ENCODE peak calls at places on chromosomes 4 and X, in eight cellular contexts. C is lower leg skin, U is heart right ventricle, Y is fibroblast of lung, F is fibroblast of mammary gland, N is astrocyte of the spinal cord, R is cardiac fibroblast, Q is BJ. K is an unnamed sample.

GRCh38 chrX:135086197-135086854 is 34.0 kb downstream of the ETDB start:
- DNase-seq in C (peak; percentile 22), R (peak; percentile 75), Q (no peak), U (peak; percentile 16), N (peak; percentile 56), F (peak; percentile 71), Y (peak; percentile 70), K (peak; percentile 23)

GRCh38 chr4:152640058-152640921 is 39.5 kb downstream of the TMEM154 start:
- DNase-seq in C (no peak), N (peak; percentile 43), R (peak; percentile 41), F (peak; percentile 36), Q (no peak), U (no peak), Y (peak; percentile 51), K (no peak)

GRCh38 chr4:54586343-54586953 is 71.3 kb upstream of the KIT start:
- DNase-seq in N (peak; percentile 72), U (no peak), Y (peak; percentile 28), Q (peak; percentile 77), R (peak; percentile 7), C (no peak), F (peak; percentile 36), K (peak; percentile 3)

GRCh38 chr4:38815879-38816782 is 11.5 kb upstream of the TLR1 start:
- DNase-seq in Q (no peak), C (no peak), F (peak; percentile 20), U (no peak), N (no peak), R (no peak), Y (peak; percentile 35), K (no peak)

GRCh38 chr4:181685461-181685860 is 557.7 kb upstream of the TENM3 start:
- DNase-seq in R (peak; percentile 27), N (peak; percentile 63), Y (peak; percentile 56), F (peak; percentile 84), U (no peak), Q (no peak), C (no peak), K (no peak)

GRCh38 chrX:151680805-151681204 is 14.5 kb upstream of the PRRG3 start:
- DNase-seq in Q (no peak), U (no peak), Y (peak; percentile 2), N (peak; percentile 3), C (no peak), F (peak; percentile 43), R (peak; percentile 7), K (no peak)

GRCh38 chr4:4759883-4760282 is 99.6 kb upstream of the MSX1 start:
- DNase-seq in Y (no peak), F (no peak), Q (no peak), C (no peak), U (no peak), R (no peak), N (no peak), K (no peak)

GRCh38 chr4:15131551-15131950 is 129.3 kb downstream of the CPEB2 start:
- DNase-seq in C (peak; percentile 23), Q (no peak), F (no peak), N (no peak), Y (no peak), R (no peak), U (no peak), K (no peak)

GRCh38 chrX:109818921-109819320 is 85.9 kb upstream of the ACSL4 start:
- DNase-seq in C (no peak), Y (peak; percentile 11), R (no peak), U (no peak), F (no peak), N (no peak), Q (no peak), K (no peak)

GRCh38 chr4:57342406-57342805 is 232.2 kb upstream of the IGFBP7 start:
- DNase-seq in C (no peak), U (no peak), R (peak; percentile 16), Q (no peak), F (peak; percentile 26), N (peak; percentile 34), Y (no peak), K (no peak)

GRCh38 chr4:109296545-109296944 is 5.9 kb downstream of the COL25A1 start:
- DNase-seq in C (no peak), U (no peak), F (no peak), Q (no peak), N (peak; percentile 8), R (no peak), Y (no peak), K (no peak)

GRCh38 chr4:69896530-69897116 is 34.2 kb upstream of the CSN1S1 start:
- DNase-seq in C (no peak), R (peak; percentile 46), U (no peak), F (peak; percentile 26), Y (peak; percentile 62), N (peak; percentile 20), Q (no peak), K (no peak)

GRCh38 chr4:121139533-121140222 is 24.4 kb downstream of the TNIP3 start:
- DNase-seq in U (no peak), Y (peak; percentile 44), Q (peak; percentile 55), F (peak; percentile 55), N (peak; percentile 85), R (peak; percentile 40), C (no peak), K (peak; percentile 44)

GRCh38 chr4:704198-704891 is 1.3 kb upstream of the PCGF3 start:
- DNase-seq in F (no peak), Y (no peak), R (no peak), Q (no peak), N (no peak), U (no peak), C (no peak), K (no peak)

GRCh38 chr4:165199722-165200121 is 7.6 kb upstream of the KLHL2 start:
- DNase-seq in Q (no peak), Y (no peak), R (no peak), N (peak; percentile 68), F (no peak), U (no peak), C (no peak), K (no peak)

GRCh38 chr4:74715731-74716435 is 78.4 kb downstream of the BTC start:
- DNase-seq in U (no peak), F (no peak), N (no peak), R (no peak), Q (no peak), C (no peak), Y (no peak), K (no peak)

GRCh38 chr4:168694669-168695068 is 197.8 kb downstream of the PALLD start:
- DNase-seq in R (peak; percentile 33), F (no peak), N (peak; percentile 79), C (no peak), U (no peak), Q (no peak), Y (peak; percentile 67), K (no peak)

GRCh38 chr4:13546855-13547562 is 2.7 kb upstream of the NKX3-2 start:
- DNase-seq in C (no peak), N (no peak), R (no peak), Y (no peak), F (no peak), Q (no peak), U (no peak), K (no peak)
- H3K4me3 ChIP-seq in C (no peak overlapping the region), N (peak overlapping the region; percentile 27), R (no peak overlapping the region), Y (peak overlapping the region; percentile 53), F (no peak overlapping the region), Q (no peak overlapping the region), U (peak overlapping the region; percentile 37), K (peak overlapping the region; percentile 23)

DNA sequence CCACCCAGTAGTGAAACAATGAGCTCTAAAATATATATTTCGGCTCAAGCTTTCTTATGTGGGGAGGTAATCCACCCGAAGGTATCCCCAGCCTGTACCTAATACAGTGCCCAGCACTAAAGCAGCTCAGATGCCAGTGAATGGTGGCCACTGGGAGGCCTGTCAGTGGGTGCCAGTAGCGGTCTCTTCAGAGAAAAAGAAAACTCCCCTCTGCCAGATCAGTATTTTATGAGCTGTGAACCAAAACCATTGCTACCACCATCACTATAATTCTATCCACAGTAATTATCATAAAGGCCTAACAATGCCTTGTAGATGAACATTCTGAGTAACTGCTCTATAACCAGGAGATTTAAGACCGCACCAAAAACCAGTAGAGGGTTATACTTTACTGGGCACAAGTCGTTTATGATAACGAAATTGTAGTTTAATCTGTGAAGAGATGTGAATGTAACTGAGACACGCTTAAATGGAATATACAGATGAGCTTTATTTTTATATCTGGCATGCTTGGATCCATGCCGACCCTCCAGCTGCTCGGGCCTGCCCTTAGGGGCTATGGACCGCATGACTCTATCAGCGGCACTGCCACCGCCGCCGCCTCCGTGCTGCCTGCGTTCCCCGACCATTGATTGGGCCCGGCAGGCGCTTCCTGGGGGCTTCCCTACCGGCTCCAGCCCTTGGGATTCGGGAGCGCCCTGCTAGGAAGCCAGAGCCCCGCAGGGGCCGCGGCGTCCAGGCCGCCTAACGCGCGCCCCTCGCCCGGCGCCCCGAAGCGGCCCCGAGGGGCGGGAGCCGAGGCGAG is 586 bp upstream of the NFKB1 start:
- DNase-seq in Q (no peak), C (no peak), R (peak; percentile 62), U (peak; percentile 68), Y (peak; percentile 58), F (peak; percentile 38), N (peak; percentile 51), K (no peak)
- TF ChIP-seq CTCF in Q (no peak), C (no peak), R (no peak), U (peak; percentile 19), Y (no peak), F (no peak), N (no peak), K (no peak)

DNA sequence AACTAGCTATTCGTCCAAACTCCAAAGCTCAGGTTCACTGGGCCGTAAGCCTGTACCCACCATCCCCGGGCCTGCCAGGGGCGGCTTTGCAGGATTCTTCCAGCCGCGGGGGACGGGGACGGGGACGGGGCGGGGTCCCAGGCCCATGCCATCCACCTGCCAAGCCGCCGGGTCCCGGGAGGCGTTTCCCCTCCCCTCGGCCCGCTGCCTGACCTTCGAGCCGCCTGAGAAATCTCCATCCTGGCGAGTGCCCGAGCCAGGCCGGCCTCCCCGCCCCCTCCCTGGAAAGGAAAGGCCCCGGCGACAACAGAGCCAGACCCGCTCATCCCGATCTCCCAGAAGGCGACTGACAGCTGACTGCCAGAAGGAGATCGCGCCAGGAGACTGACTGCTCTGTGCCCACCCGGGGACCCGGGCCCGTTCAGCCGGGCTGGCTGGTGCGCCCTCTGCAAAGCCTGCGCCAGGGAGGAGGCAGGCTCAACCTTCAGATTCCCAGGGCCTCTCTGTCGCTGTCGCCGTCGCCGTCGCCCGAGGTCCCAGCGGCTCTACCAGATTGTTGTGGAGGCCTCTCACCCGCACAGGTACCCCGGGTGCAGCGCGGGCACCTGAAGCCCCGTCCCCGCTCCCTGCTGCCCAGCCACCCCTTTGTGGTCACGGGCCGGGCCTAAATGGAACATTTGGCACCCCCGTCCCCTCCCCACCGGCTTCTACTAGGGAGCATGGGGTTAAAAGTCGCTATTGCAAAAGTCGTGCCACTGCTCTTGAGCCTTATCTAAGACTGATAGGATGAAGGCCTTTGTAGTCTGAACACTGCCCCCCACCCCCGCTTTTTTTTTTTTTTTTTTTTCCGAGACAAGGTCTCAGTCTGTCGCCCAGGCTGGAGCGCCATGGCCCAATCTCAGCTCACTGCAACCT is at the start of gene RGN:
- DNase-seq in R (no peak), C (no peak), U (no peak), Q (no peak), N (no peak), F (no peak), Y (peak; percentile 12), K (no peak)
- H3K4me3 ChIP-seq in R (peak within 1 kb of the TSS; percentile 32), C (no peak within 1 kb of the TSS), U (peak within 1 kb of the TSS; percentile 52), Q (no peak within 1 kb of the TSS), N (peak within 1 kb of the TSS; percentile 15), F (no peak within 1 kb of the TSS), Y (peak within 1 kb of the TSS; percentile 53), K (peak within 1 kb of the TSS; percentile 32)

GRCh38 chr4:7928711-7929505 is 10.8 kb downstream of the AFAP1 start:
- DNase-seq in Y (peak; percentile 53), F (peak; percentile 45), N (no peak), U (no peak), R (peak; percentile 50), Q (no peak), C (no peak), K (no peak)
- TF ChIP-seq CTCF in Y (peak; percentile 19), F (peak; percentile 22), N (peak; percentile 38), U (peak; percentile 35), R (peak; percentile 28), Q (peak; percentile 39), C (no peak), K (peak; percentile 36)

K was measured in AG04450.